ENCODE peak calls at places on chromosomes 1 and 21, in eight cellular contexts. O is DND-41, I is body of pancreas, B is K562, D is fibroblast of lung, V is esophagus squamous epithelium, J is PC-9, Y is left ventricle myocardium inferior. K is an unnamed sample. For H3K4me1, the result is how much of the 10 kb centered on the place peaks cover.

GRCh38 chr1:247558275-247558674 is 9.3 kb downstream of the GCSAML start:
- DNase-seq in I (no peak), B (no peak), O (no peak), J (no peak), D (no peak), V (no peak), Y (no peak), K (no peak)

GRCh38 chr1:226738995-226739695 is at the start of gene ITPKB:
- DNase-seq in B (no peak), V (no peak), Y (peak), I (peak), J (peak), D (peak), O (peak), K (peak)

GRCh38 chr1:17595602-17595925 is 56.1 kb downstream of the ARHGEF10L start:
- DNase-seq in Y (no peak), J (no peak), O (no peak), V (no peak), B (no peak), I (no peak), D (no peak), K (no peak)

GRCh38 chr1:176878750-176879536 is 285.6 kb downstream of the ASTN1 start:
- DNase-seq in B (peak), V (no peak), O (peak), Y (no peak), I (no peak), D (no peak), J (no peak), K (no peak)

GRCh38 chr1:10407201-10407600 is 8.3 kb downstream of the PGD start:
- DNase-seq in Y (no peak), B (no peak), V (no peak), O (no peak), I (no peak), D (no peak), J (no peak), K (no peak)

GRCh38 chr1:107820797-107821196 is 144.2 kb downstream of the VAV3 start:
- DNase-seq in J (peak), I (no peak), V (no peak), B (no peak), D (no peak), O (no peak), Y (no peak), K (no peak)

GRCh38 chr1:42003433-42003832 is 84.7 kb upstream of the HIVEP3 start:
- DNase-seq in B (no peak), O (no peak), V (no peak), Y (no peak), D (no peak), J (peak), I (peak), K (peak)

GRCh38 chr1:32612189-32612881 is 38.0 kb downstream of the ZBTB8OS start:
- DNase-seq in V (peak), Y (peak), D (peak), I (peak), B (peak), J (peak), O (no peak), K (peak)

GRCh38 chr1:59063501-59063900 is 233.4 kb upstream of the FGGY start:
- DNase-seq in V (no peak), I (no peak), O (peak), J (no peak), Y (no peak), B (no peak), D (no peak), K (no peak)

GRCh38 chr1:117653732-117654484 is 48.1 kb downstream of the TENT5C start:
- DNase-seq in D (no peak), B (no peak), I (no peak), O (peak), J (no peak), V (no peak), Y (no peak), K (no peak)

GRCh38 chr1:198679535-198680173 is 40.8 kb downstream of the PTPRC start:
- DNase-seq in I (no peak), V (no peak), B (no peak), Y (no peak), O (no peak), J (no peak), D (no peak), K (no peak)

GRCh38 chr1:180451504-180451903 is 50.9 kb downstream of the ACBD6 start:
- DNase-seq in J (no peak), D (no peak), I (no peak), Y (no peak), V (no peak), O (no peak), B (no peak), K (no peak)

GRCh38 chr1:109273570-109274288 is 9.2 kb downstream of the PSRC1 start:
- DNase-seq in B (no peak), V (no peak), D (no peak), J (no peak), Y (peak), O (no peak), I (no peak), K (no peak)

GRCh38 chr1:20063861-20064292 is 6.1 kb upstream of the PLA2G5 start:
- DNase-seq in O (no peak), J (peak), D (peak), B (no peak), Y (no peak), I (no peak), V (no peak), K (peak)

GRCh38 chr1:21861602-21862429 is 49.8 kb downstream of the LDLRAD2 start:
- DNase-seq in V (no peak), Y (no peak), O (no peak), D (peak), B (no peak), J (peak), I (no peak), K (no peak)

GRCh38 chr21:32611471-32611997 is 643 bp downstream of the CFAP298 start:
- DNase-seq in B (peak), V (no peak), D (no peak), J (no peak), Y (no peak), O (peak), I (peak), K (peak)

GRCh38 chr1:200535605-200536004 is 84.9 kb downstream of the KIF14 start:
- DNase-seq in B (peak), V (no peak), D (peak), J (peak), I (peak), Y (no peak), O (peak), K (peak)
- TF ChIP-seq CTCF in B (peak), V (no peak), D (no peak), J (no peak), I (no peak), Y (no peak), O (peak), K (no peak)

DNA sequence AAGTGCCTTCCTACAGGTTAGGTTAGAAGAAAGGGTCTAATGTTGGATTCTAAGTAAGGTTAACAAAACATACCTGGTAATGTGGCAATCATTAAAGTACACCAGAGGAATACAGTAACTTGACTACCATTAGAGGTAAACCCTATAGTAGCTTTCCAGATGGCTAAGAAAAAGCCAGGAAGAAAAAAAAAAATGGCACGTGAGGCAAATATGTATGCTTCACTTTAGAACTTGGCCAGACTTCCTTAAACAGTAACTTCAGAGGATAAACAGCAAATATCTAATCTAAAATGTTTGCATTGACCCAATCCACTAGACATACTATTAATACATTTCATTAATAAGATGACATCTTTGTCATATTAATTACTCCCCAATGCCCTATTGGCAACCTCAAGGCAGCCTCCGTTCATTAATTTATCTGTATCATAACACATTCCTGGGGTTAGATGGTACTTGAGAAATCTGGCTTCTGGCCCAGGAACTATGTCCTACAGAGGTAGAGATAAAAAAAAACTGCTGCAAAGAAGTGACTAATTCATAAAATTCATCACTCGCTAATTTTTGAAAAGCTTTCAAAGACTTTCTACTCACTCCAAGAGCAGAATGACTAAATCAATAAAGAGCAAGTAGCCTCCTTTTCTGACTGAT is 5.8 kb downstream of the DCAF8 start:
- DNase-seq in Y (no peak), I (no peak), V (no peak), B (no peak), J (peak), D (peak), O (no peak), K (peak)
- H3K4me3 ChIP-seq in Y (no peak), I (no peak), V (no peak), B (no peak), J (no peak), D (no peak), O (no peak), K (no peak)

DNA sequence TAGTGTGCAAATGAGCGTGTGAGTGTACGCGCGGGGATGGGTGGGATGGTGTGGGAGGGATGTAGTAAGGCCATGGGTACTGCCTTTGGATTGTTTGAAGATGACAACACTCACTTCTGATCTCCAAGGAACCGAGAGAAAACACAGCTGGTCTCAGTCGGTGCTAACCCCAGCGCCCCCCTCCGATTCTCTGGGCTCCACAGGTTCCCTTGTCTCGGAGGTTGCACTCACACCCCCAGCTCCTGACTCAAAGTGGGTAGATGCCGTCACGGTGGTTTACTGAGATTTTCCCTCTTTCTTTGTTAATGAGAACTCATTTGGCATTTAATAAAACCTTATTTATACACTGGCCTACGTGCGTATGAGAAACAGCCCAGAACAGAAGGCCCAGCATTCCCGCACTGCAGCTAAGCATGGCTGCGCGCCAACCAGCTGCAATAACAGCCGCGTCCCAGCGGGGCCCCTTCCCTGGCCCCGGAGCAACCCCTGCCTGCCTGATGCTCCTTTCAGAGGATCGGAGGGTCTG is 25.8 kb downstream of the ABCA4 start:
- DNase-seq in I (peak), V (no peak), Y (peak), O (no peak), B (no peak), J (no peak), D (peak), K (peak)
- H3K4me1 ChIP-seq in I (under half), V (under half), Y (half or more), O (half or more), B (under half), J (under half), D (under half), K (under half)

GRCh38 chr1:207056673-207057072 is 3.6 kb downstream of the PFKFB2 start:
- DNase-seq in D (no peak), J (no peak), V (no peak), B (no peak), O (no peak), I (peak), Y (no peak), K (no peak)

GRCh38 chr1:207059881-207060280 is 6.8 kb downstream of the PFKFB2 start:
- DNase-seq in D (no peak), Y (no peak), I (no peak), V (no peak), B (no peak), O (no peak), J (no peak), K (no peak)

GRCh38 chr1:207060596-207060995 is 7.5 kb downstream of the PFKFB2 start:
- DNase-seq in O (no peak), I (no peak), D (no peak), Y (no peak), J (no peak), V (no peak), B (no peak), K (no peak)

GRCh38 chr1:207058252-207058651 is 5.2 kb downstream of the PFKFB2 start:
- DNase-seq in V (no peak), B (no peak), O (no peak), I (no peak), D (no peak), Y (peak), J (no peak), K (no peak)

DNA sequence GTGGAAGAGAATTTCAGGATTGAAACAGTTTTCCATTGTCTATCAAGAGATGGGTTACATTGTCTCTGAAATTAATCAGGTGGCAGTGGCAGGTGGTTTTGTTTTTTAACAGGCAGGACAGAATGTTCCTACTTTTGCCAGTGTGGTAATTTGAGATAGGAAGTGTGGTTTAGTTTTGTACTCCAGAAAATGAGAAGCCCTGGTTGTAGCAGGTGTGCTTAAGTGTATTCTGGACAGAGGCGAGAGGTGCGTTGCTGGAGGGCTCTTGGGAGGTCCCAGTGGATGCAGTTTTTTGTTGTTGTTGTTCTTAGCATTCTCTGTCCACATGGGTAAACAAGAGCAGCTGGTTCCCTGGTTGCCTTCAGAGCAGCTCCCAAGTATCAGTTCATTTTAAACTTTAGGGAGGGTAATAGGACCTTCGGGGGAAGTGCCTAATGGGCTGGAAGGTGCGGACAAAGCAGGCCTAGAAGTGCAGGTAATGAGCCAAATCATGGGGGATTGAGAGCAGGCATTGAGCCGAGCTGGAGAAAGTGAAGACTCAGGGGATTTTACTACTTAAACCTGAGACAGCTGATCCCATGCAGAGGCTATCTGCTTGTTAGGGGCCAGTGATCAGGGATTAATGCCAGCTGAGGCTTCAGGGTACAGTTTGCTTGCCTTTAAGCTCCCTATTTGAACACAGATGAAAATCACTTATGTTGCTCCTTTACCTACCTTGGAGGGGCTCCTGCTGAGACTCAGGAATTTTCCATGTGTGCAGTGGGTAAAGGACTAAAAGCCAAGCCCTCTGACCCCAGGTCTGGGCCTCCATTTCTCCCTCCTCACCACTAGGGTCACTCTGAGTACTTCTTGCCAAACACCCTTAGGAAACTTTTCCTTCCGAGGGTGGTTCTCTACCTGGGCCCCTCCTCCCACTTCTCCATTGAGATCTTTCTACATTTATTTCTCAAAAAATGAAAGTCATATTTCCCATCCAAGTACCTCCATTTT is 6.1 kb downstream of the PFKFB2 start:
- DNase-seq in V (no peak), B (peak), J (no peak), I (peak), D (no peak), O (no peak), Y (no peak), K (no peak)
- TF ChIP-seq CTCF in V (no peak), B (peak), J (no peak), I (no peak), D (no peak), O (no peak), Y (no peak), K (no peak)

GRCh38 chr21:45093064-45093532 is 18.7 kb downstream of the ADARB1 start:
- DNase-seq in B (no peak), D (no peak), J (no peak), O (peak), I (peak), Y (peak), V (no peak), K (no peak)
- H3K4me3 ChIP-seq in B (no peak), D (no peak), J (no peak), O (no peak), I (no peak), Y (peak), V (no peak), K (no peak)

GRCh38 chr1:169689395-169689794 is 22.0 kb downstream of the SELL start:
- DNase-seq in V (no peak), Y (no peak), D (no peak), O (no peak), B (no peak), I (no peak), J (no peak), K (no peak)
- H3K4me1 ChIP-seq in V (under half), Y (under half), D (under half), O (half or more), B (under half), I (under half), J (under half), K (under half)

GRCh38 chr1:1299686-1300351 is 7.9 kb downstream of the ACAP3 start:
- DNase-seq in D (no peak), J (no peak), B (no peak), I (no peak), Y (no peak), O (no peak), V (no peak), K (no peak)
- TF ChIP-seq CTCF in D (no peak), J (peak), B (peak), I (no peak), Y (peak), O (peak), V (peak), K (peak)

K was measured in cardiac muscle cell.